ENCODE peak calls at places on chromosome 5, in six cellular contexts. Z is left ventricle myocardium inferior, T is NCI-H510A, O is heart right ventricle, H is BJ, L is T-cell. J is an unnamed sample.

GRCh38 chr5:124649548-124650501 is 96.6 kb downstream of the ZNF608 start:
- DNase-seq in H (peak), Z (peak), L (peak), T (peak), O (peak), J (peak)

GRCh38 chr5:37723147-37723961 is 116.5 kb downstream of the GDNF start:
- DNase-seq in H (no peak), L (no peak), T (no peak), Z (no peak), O (no peak), J (no peak)

GRCh38 chr5:16411235-16411634 is 54.4 kb downstream of the ZNF622 start:
- DNase-seq in L (no peak), T (no peak), Z (no peak), O (no peak), H (no peak), J (no peak)

GRCh38 chr5:4700082-4700481 is 440.0 kb upstream of the ADAMTS16 start:
- DNase-seq in Z (peak), H (no peak), T (peak), O (peak), L (no peak), J (peak)

GRCh38 chr5:14749579-14750091 is 85.1 kb downstream of the OTULIN start:
- DNase-seq in T (no peak), H (no peak), L (no peak), O (no peak), Z (no peak), J (no peak)

GRCh38 chr5:16383544-16384057 is 82.0 kb downstream of the ZNF622 start:
- DNase-seq in H (no peak), T (no peak), Z (no peak), O (no peak), L (no peak), J (no peak)

GRCh38 chr5:17436345-17436744 is 61.7 kb upstream of the TAF11L2 start:
- DNase-seq in T (no peak), H (no peak), L (no peak), O (no peak), Z (no peak), J (no peak)

GRCh38 chr5:40414922-40415321 is 264.8 kb upstream of the PTGER4 start:
- DNase-seq in L (no peak), T (no peak), H (no peak), O (no peak), Z (no peak), J (no peak)

GRCh38 chr5:140588311-140589070 is 23.9 kb downstream of the SLC35A4 start:
- DNase-seq in H (no peak), Z (no peak), T (no peak), O (no peak), L (no peak), J (no peak)

J was measured in AG04449.